ENCODE peak calls at places on chromosomes 6 and 20, in five cellular contexts. Y, U, J, W and K are unnamed samples.
A peak's percentile ranks its signal among the peaks of the same experiment; 100 is the strongest.

GRCh38 chr6:119466226-119466625 is 116.7 kb upstream of the MAN1A1 start:
- DNase-seq in W (no peak), Y (no peak), U (no peak), J (no peak), K (no peak)

GRCh38 chr20:47232518-47232917 is 124.0 kb downstream of the ZMYND8 start:
- DNase-seq in J (no peak), U (no peak), Y (no peak), W (no peak), K (no peak)

GRCh38 chr6:54481096-54481495 is 172.9 kb downstream of the TINAG start:
- DNase-seq in U (no peak), W (peak; percentile 19), Y (peak; percentile 41), J (no peak), K (no peak)

GRCh38 chr20:32756156-32756555 is 6.0 kb upstream of the DNMT3B start:
- DNase-seq in W (no peak), U (no peak), J (no peak), Y (no peak), K (no peak)

GRCh38 chr6:160510976-160511617 is 153.0 kb downstream of the LPA start:
- DNase-seq in J (no peak), Y (no peak), W (no peak), U (no peak), K (no peak)

GRCh38 chr6:33840064-33840926 is 36.5 kb upstream of the MLN start:
- DNase-seq in Y (peak; percentile 50), U (no peak), W (peak; percentile 35), J (no peak), K (peak; percentile 92)

GRCh38 chr20:49739042-49739441 is 25.4 kb upstream of the B4GALT5 start:
- DNase-seq in U (no peak), J (no peak), Y (no peak), W (no peak), K (no peak)

GRCh38 chr20:50510706-50511401 is 671 bp downstream of the PTPN1 start:
- DNase-seq in U (peak; percentile 34), Y (peak; percentile 38), J (peak; percentile 62), W (peak; percentile 43), K (peak; percentile 33)

GRCh38 chr6:159941286-159942113 is 27.4 kb upstream of the IGF2R start:
- DNase-seq in W (no peak), Y (peak; percentile 24), J (no peak), U (no peak), K (peak; percentile 87)

GRCh38 chr6:134446228-134446848 is 128.4 kb upstream of the SGK1 start:
- DNase-seq in U (no peak), J (no peak), W (no peak), Y (no peak), K (no peak)

GRCh38 chr20:4090756-4091331 is 75.5 kb upstream of the RNF24 start:
- DNase-seq in J (no peak), U (no peak), W (no peak), Y (no peak), K (peak; percentile 31)

GRCh38 chr20:54067606-54068174 is 2.7 kb downstream of the BCAS1 start:
- DNase-seq in J (no peak), U (no peak), Y (peak; percentile 97), W (peak; percentile 93), K (peak; percentile 86)

GRCh38 chr20:44390280-44390679 is 34.8 kb downstream of the HNF4A start:
- DNase-seq in J (no peak), Y (no peak), W (no peak), U (no peak), K (no peak)

GRCh38 chr6:164208371-164208770 is 793.9 kb downstream of the QKI start:
- DNase-seq in J (no peak), Y (no peak), U (no peak), W (no peak), K (peak; percentile 75)

GRCh38 chr6:56719310-56719709 is 76.6 kb upstream of the DST start:
- DNase-seq in J (no peak), W (no peak), Y (no peak), U (no peak), K (no peak)

GRCh38 chr6:19478273-19478672 is 358.9 kb upstream of the ID4 start:
- DNase-seq in W (no peak), J (no peak), U (no peak), Y (no peak), K (no peak)

GRCh38 chr6:167825759-167826229 is 917 bp upstream of the AFDN start:
- DNase-seq in U (no peak), W (peak; percentile 82), Y (peak; percentile 68), J (peak; percentile 92), K (no peak)

GRCh38 chr6:155872961-155873360 is 417.3 kb upstream of the NOX3 start:
- DNase-seq in W (no peak), Y (no peak), J (no peak), U (no peak), K (no peak)

GRCh38 chr6:135054238-135054574 is 416 bp downstream of the HBS1L start:
- DNase-seq in W (no peak), Y (no peak), U (no peak), J (no peak), K (no peak)

GRCh38 chr20:34179636-34180360 is 61.4 kb upstream of the ASIP start:
- DNase-seq in W (no peak), Y (peak; percentile 76), U (no peak), J (no peak), K (no peak)

GRCh38 chr20:57810511-57811372 is 100.9 kb upstream of the PMEPA1 start:
- DNase-seq in J (no peak), U (no peak), Y (peak; percentile 85), W (no peak), K (no peak)

GRCh38 chr6:31736026-31736767 is at the start of gene CLIC1:
- DNase-seq in J (peak; percentile 98), U (peak; percentile 89), Y (peak; percentile 97), W (peak; percentile 95), K (peak; percentile 85)

GRCh38 chr6:121811106-121811505 is 375.7 kb downstream of the GJA1 start:
- DNase-seq in U (no peak), J (no peak), Y (no peak), W (no peak), K (no peak)

GRCh38 chr20:51830538-51830937 is 28.2 kb upstream of the SALL4 start:
- DNase-seq in Y (no peak), J (no peak), U (no peak), W (no peak), K (no peak)

GRCh38 chr6:153087436-153087835 is 43.6 kb downstream of the RGS17 start:
- DNase-seq in U (no peak), W (no peak), J (no peak), Y (no peak), K (no peak)

GRCh38 chr20:61191096-61191495 is 61.0 kb upstream of the CDH4 start:
- DNase-seq in W (no peak), U (no peak), Y (no peak), J (no peak), K (no peak)

GRCh38 chr6:41625442-41625841 is 12.8 kb upstream of the MDFI start:
- DNase-seq in U (peak; percentile 38), J (peak; percentile 91), Y (no peak), W (peak; percentile 62), K (peak; percentile 39)

GRCh38 chr6:34189806-34190503 is 44.1 kb upstream of the GRM4 start:
- DNase-seq in W (no peak), Y (no peak), J (peak; percentile 81), U (no peak), K (no peak)

GRCh38 chr20:44209691-44210421 is 715 bp downstream of the OSER1 start:
- DNase-seq in J (no peak), W (peak; percentile 68), Y (no peak), U (no peak), K (peak; percentile 40)

GRCh38 chr20:370151-370600 is 10.4 kb upstream of the TRIB3 start:
- DNase-seq in W (no peak), J (no peak), U (no peak), Y (no peak), K (no peak)

GRCh38 chr20:8700756-8701155 is 368.1 kb upstream of the PLCB4 start:
- DNase-seq in W (no peak), Y (no peak), U (no peak), J (no peak), K (no peak)

GRCh38 chr6:81613606-81614005 is 138.9 kb downstream of the TENT5A start:
- DNase-seq in J (no peak), W (no peak), Y (no peak), U (no peak), K (peak; percentile 45)

GRCh38 chr6:7166410-7167293 is 58.9 kb downstream of the RREB1 start:
- DNase-seq in U (no peak), Y (no peak), W (peak; percentile 66), J (no peak), K (peak; percentile 93)

GRCh38 chr6:6950373-6951145 is 157.2 kb upstream of the RREB1 start:
- DNase-seq in Y (no peak), U (no peak), W (no peak), J (no peak), K (no peak)

GRCh38 chr20:63246490-63247284 is 7.6 kb downstream of the NKAIN4 start:
- DNase-seq in U (no peak), W (no peak), J (no peak), Y (peak; percentile 52), K (no peak)

GRCh38 chr6:74222768-74223321 is 526.8 kb downstream of the CD109 start:
- DNase-seq in U (no peak), Y (peak; percentile 70), J (no peak), W (no peak), K (no peak)